ENCODE peak calls at places on chromosome 22, in ten cellular contexts. B, J, S, C, Z, M, D, G, V and W are unnamed samples.

GRCh38 chr22:25919452-25919851 is 177.5 kb downstream of the MYO18B start:
- DNase-seq in B (no peak), J (no peak), S (no peak), C (no peak), Z (no peak), M (no peak), D (no peak), G (no peak), V (no peak), W (no peak)

GRCh38 chr22:21719024-21719423 is 16.6 kb downstream of the YPEL1 start:
- DNase-seq in B (no peak), J (no peak), S (no peak), C (no peak), Z (no peak), M (no peak), D (no peak), G (no peak), V (no peak), W (no peak)

GRCh38 chr22:26416670-26417270 is 12.3 kb upstream of the ASPHD2 start:
- DNase-seq in B (no peak), J (no peak), S (no peak), C (no peak), Z (no peak), M (no peak), D (peak; percentile 63), G (no peak), V (no peak), W (peak; percentile 78)

GRCh38 chr22:32203181-32204105 is 1.4 kb downstream of the RFPL2 start:
- DNase-seq in B (no peak), J (no peak), S (no peak), C (no peak), Z (no peak), M (peak; percentile 11), D (no peak), G (no peak), V (no peak), W (no peak)

GRCh38 chr22:48492371-48493320 is 1335.0 kb downstream of the BRD1 start:
- DNase-seq in B (peak; percentile 58), J (peak; percentile 73), S (peak; percentile 78), C (peak; percentile 37), Z (no peak), M (peak; percentile 85), D (peak; percentile 59), G (peak; percentile 70), V (peak; percentile 48), W (peak; percentile 21)

GRCh38 chr22:27487600-27488450 is 313.7 kb downstream of the MN1 start:
- DNase-seq in B (no peak), J (no peak), S (peak; percentile 52), C (no peak), Z (no peak), M (no peak), D (peak; percentile 47), G (no peak), V (no peak), W (peak; percentile 28)

GRCh38 chr22:32836286-32836859 is 34.9 kb downstream of the TIMP3 start:
- DNase-seq in B (no peak), J (no peak), S (no peak), C (no peak), Z (no peak), M (no peak), D (peak; percentile 26), G (no peak), V (no peak), W (peak; percentile 24)

GRCh38 chr22:33867118-33867863 is 53.0 kb downstream of the LARGE1 start:
- DNase-seq in B (no peak), J (no peak), S (peak; percentile 80), C (no peak), Z (no peak), M (no peak), D (peak; percentile 78), G (no peak), V (no peak), W (no peak)

GRCh38 chr22:36902143-36902911 is 11.1 kb upstream of the CSF2RB start:
- DNase-seq in B (no peak), J (no peak), S (no peak), C (no peak), Z (no peak), M (no peak), D (no peak), G (no peak), V (no peak), W (no peak)

GRCh38 chr22:36907464-36907863 is 6.0 kb upstream of the CSF2RB start:
- DNase-seq in B (no peak), J (no peak), S (no peak), C (no peak), Z (no peak), M (no peak), D (no peak), G (no peak), V (no peak), W (no peak)

GRCh38 chr22:36900880-36901279 is 12.5 kb upstream of the CSF2RB start:
- DNase-seq in B (no peak), J (no peak), S (no peak), C (no peak), Z (no peak), M (no peak), D (no peak), G (no peak), V (no peak), W (no peak)

GRCh38 chr22:36901411-36902142 is 11.9 kb upstream of the CSF2RB start:
- DNase-seq in B (no peak), J (no peak), S (no peak), C (no peak), Z (no peak), M (no peak), D (no peak), G (no peak), V (no peak), W (no peak)

DNA sequence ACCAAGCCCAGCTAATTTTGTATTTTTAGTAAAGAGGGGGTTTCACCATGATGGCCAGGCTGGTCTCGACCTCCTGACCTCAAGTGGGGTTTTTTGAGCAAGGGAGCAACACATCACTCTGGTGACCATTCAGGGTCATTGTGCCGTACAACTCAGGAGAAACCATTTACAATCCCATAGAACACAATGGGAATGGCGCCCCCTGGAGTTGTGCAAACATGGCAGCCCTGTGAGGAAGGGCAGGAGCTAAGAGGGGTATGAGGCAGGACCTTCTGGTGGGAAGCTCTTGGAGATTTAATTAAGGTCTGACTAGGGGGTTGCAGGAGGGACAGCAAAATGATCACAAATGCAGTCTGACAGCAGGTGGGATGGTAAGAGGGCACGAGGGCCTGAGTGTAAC is 9.2 kb upstream of the CSF2RB start:
- DNase-seq in B (no peak), J (no peak), S (no peak), C (no peak), Z (no peak), M (no peak), D (no peak), G (no peak), V (no peak), W (no peak)
- TF ChIP-seq CTCF in B (no peak), J (no peak), S (no peak), C (no peak), Z (no peak), M (no peak), D (no peak), G (no peak), V (no peak), W (peak; percentile 18)

DNA sequence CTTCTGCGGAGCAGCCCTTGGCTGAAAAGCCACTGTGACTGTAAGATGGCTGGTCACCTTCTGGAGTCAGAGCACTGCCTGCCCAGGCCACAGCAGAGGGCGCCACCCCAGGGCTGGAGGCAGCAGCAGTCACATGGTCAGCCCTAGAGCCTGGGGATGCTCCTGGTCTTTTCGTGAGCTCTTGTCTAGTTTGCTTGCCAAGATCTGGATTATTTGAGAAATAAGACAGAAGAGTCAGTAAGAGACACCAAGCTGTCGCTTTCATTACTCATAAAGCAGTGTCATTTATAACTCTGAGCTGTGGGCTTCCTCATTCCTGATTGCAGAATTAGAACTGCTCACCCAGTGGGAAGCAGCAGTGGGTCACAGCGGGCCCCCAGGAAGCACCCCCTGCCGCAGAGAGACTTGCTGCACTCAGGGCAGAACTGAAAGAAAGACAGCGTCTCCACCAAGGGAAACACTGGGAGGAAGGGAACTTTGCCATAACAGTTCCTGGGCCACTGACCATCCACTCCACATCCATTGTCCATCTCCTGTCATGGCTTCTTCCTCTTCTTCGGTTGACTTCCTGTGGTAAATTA is 56.7 kb downstream of the PPP6R2 start:
- DNase-seq in B (peak; percentile 67), J (no peak), S (no peak), C (peak; percentile 37), Z (no peak), M (peak; percentile 66), D (peak; percentile 31), G (peak; percentile 53), V (no peak), W (peak; percentile 23)
- TF ChIP-seq CTCF in B (no peak), J (peak; percentile 41), S (peak; percentile 16), C (no peak), Z (no peak), M (peak; percentile 67), D (peak; percentile 44), G (peak; percentile 38), V (peak; percentile 43), W (peak; percentile 27)

GRCh38 chr22:28605362-28605761 is 74.3 kb downstream of the TTC28 start:
- DNase-seq in B (no peak), J (no peak), S (no peak), C (no peak), Z (no peak), M (no peak), D (no peak), G (no peak), V (no peak), W (no peak)

GRCh38 chr22:28599693-28600092 is 79.9 kb downstream of the TTC28 start:
- DNase-seq in B (no peak), J (no peak), S (no peak), C (no peak), Z (no peak), M (no peak), D (no peak), G (no peak), V (no peak), W (no peak)

GRCh38 chr22:28604961-28605360 is 74.7 kb downstream of the TTC28 start:
- DNase-seq in B (no peak), J (no peak), S (no peak), C (no peak), Z (no peak), M (no peak), D (no peak), G (no peak), V (no peak), W (no peak)

GRCh38 chr22:28600546-28601143 is 79.0 kb downstream of the TTC28 start:
- DNase-seq in B (no peak), J (no peak), S (peak; percentile 82), C (no peak), Z (no peak), M (no peak), D (peak; percentile 71), G (no peak), V (no peak), W (peak; percentile 56)

DNA sequence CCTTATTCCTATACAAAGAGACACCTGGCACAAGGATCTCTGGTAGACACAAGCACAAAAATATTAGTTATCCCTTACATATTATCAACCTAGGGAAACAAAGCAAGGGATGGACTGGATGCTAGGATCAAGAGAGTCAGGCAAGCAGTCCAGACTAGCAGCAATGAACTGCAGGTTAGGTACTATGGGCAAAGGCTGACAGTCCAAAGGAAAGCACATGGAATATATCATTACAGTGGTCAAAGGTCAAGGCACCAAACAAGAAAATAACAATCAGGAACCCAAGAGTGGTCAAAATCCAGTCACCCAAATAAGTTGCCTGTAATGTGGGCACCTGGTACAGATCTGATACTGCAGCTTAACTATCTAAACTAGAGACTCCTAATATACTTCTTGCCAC is 77.7 kb downstream of the TTC28 start:
- DNase-seq in B (no peak), J (no peak), S (no peak), C (no peak), Z (no peak), M (no peak), D (no peak), G (no peak), V (no peak), W (no peak)
- TF ChIP-seq CTCF in B (no peak), J (no peak), S (no peak), C (no peak), Z (no peak), M (no peak), D (no peak), G (no peak), V (no peak), W (no peak)

GRCh38 chr22:20530368-20531153 is 23.2 kb downstream of the MED15 start:
- DNase-seq in B (no peak), J (no peak), S (peak; percentile 60), C (no peak), Z (no peak), M (no peak), D (peak; percentile 84), G (no peak), V (no peak), W (peak; percentile 77)
- TF ChIP-seq CTCF in B (no peak), J (no peak), S (no peak), C (no peak), Z (no peak), M (no peak), D (no peak), G (no peak), V (no peak), W (no peak)